ENCODE peak calls at places on chromosomes 2 and 18, in ten cellular contexts. E is H4; S is fibroblast of the aortic adventitia; Y is iPS-NIHi11; L is activated CD8-positive, alpha-beta memory T cell treated with anti-CD3 and anti-CD28 coated beads, Interleukin-2, amount 50 U/mL, for 48 hours; U is NCI-H510A treated with DMSO at 0.1 percent for 48 hours; H is Kasumi-1; F is NB4; P is M059J; R is H1. T is an unnamed sample.

GRCh38 chr2:223050900-223051299 is 1.1 kb upstream of the KCNE4 start:
- DNase-seq in E (no peak), S (peak), Y (no peak), L (no peak), U (no peak), H (no peak), F (no peak), P (peak), R (no peak), T (no peak)

GRCh38 chr2:206824219-206824618 is 58.8 kb downstream of the FASTKD2 start:
- DNase-seq in E (no peak), S (no peak), Y (no peak), L (no peak), U (no peak), H (no peak), F (no peak), P (no peak), R (no peak), T (no peak)

GRCh38 chr2:193228276-193228675 is 1033.5 kb upstream of the TMEFF2 start:
- DNase-seq in E (no peak), S (no peak), Y (no peak), L (no peak), U (no peak), H (no peak), F (no peak), P (no peak), R (no peak), T (no peak)

GRCh38 chr2:9112079-9112721 is 94.4 kb upstream of the ASAP2 start:
- DNase-seq in E (peak), S (peak), Y (no peak), L (no peak), U (no peak), H (no peak), F (peak), P (peak), R (no peak), T (no peak)

GRCh38 chr2:3737128-3737527 is 33.8 kb downstream of the DCDC2C start:
- DNase-seq in E (no peak), S (no peak), Y (no peak), L (peak), U (no peak), H (no peak), F (no peak), P (no peak), R (no peak), T (no peak)

GRCh38 chr2:106562232-106562631 is 75.1 kb downstream of the CD8B2 start:
- DNase-seq in E (no peak), S (no peak), Y (no peak), L (no peak), U (no peak), H (no peak), F (no peak), P (no peak), R (no peak), T (no peak)

GRCh38 chr18:25298853-25299274 is 53.1 kb downstream of the ZNF521 start:
- DNase-seq in E (peak), S (peak), Y (no peak), L (no peak), U (no peak), H (peak), F (no peak), P (peak), R (no peak), T (no peak)

GRCh38 chr2:95013726-95014125 is 11.8 kb upstream of the MAL start:
- DNase-seq in E (no peak), S (no peak), Y (no peak), L (no peak), U (no peak), H (no peak), F (no peak), P (no peak), R (no peak), T (no peak)

GRCh38 chr18:49565656-49566055 is 3.8 kb downstream of the LIPG start:
- DNase-seq in E (peak), S (peak), Y (peak), L (no peak), U (peak), H (no peak), F (no peak), P (peak), R (no peak), T (no peak)

GRCh38 chr2:187435078-187435477 is 13.0 kb downstream of the CALCRL start:
- DNase-seq in E (no peak), S (no peak), Y (no peak), L (no peak), U (no peak), H (no peak), F (no peak), P (no peak), R (no peak), T (no peak)

GRCh38 chr2:160415991-160416390 is 77.6 kb downstream of the RBMS1 start:
- DNase-seq in E (no peak), S (peak), Y (no peak), L (no peak), U (no peak), H (no peak), F (no peak), P (peak), R (no peak), T (no peak)

GRCh38 chr2:64865073-64865830 is 123.9 kb upstream of the SLC1A4 start:
- DNase-seq in E (peak), S (peak), Y (peak), L (peak), U (peak), H (peak), F (peak), P (peak), R (no peak), T (peak)

GRCh38 chr2:171513719-171514160 is 8.5 kb upstream of the CYBRD1 start:
- DNase-seq in E (no peak), S (no peak), Y (no peak), L (no peak), U (no peak), H (peak), F (peak), P (no peak), R (no peak), T (no peak)